ENCODE peak calls at places on chromosome 12, in five cellular contexts. One of them, this sample, is unnamed.

GRCh38 chr12:117009759-117010158 is 89.5 kb downstream of the TESC start:
- DNase-seq in H1: no peak
- DNase-seq in SK-N-SH: no peak
- DNase-seq in brain microvascular endothelial cell: no peak
- DNase-seq in ovary: no peak
- DNase-seq in this sample: no peak

GRCh38 chr12:49964849-49965624 is 3.4 kb downstream of the AQP5 start:
- DNase-seq in ovary: no peak
- DNase-seq in H1: no peak
- DNase-seq in brain microvascular endothelial cell: no peak
- DNase-seq in SK-N-SH: no peak
- DNase-seq in this sample: no peak

GRCh38 chr12:86042062-86042461 is 168.0 kb downstream of the NTS start:
- DNase-seq in ovary: no peak
- DNase-seq in SK-N-SH: no peak
- DNase-seq in brain microvascular endothelial cell: no peak
- DNase-seq in H1: no peak
- DNase-seq in this sample: no peak

GRCh38 chr12:77591959-77592358 is 238.7 kb upstream of the NAV3 start:
- DNase-seq in ovary: peak; percentile 22
- DNase-seq in brain microvascular endothelial cell: no peak
- DNase-seq in SK-N-SH: no peak
- DNase-seq in H1: no peak
- DNase-seq in this sample: no peak

GRCh38 chr12:52082988-52083637 is 3.6 kb downstream of the SMIM41 start:
- DNase-seq in SK-N-SH: peak; percentile 92
- DNase-seq in brain microvascular endothelial cell: peak; percentile 20
- DNase-seq in H1: no peak
- DNase-seq in ovary: peak; percentile 82
- DNase-seq in this sample: no peak

GRCh38 chr12:15788266-15789214 is 648 bp downstream of the EPS8 start:
- DNase-seq in ovary: peak; percentile 43
- DNase-seq in brain microvascular endothelial cell: no peak
- DNase-seq in SK-N-SH: no peak
- DNase-seq in H1: no peak
- DNase-seq in this sample: peak; percentile 50

GRCh38 chr12:111287125-111287900 is 81.6 kb downstream of the PHETA1 start:
- DNase-seq in ovary: no peak
- DNase-seq in H1: no peak
- DNase-seq in SK-N-SH: no peak
- DNase-seq in brain microvascular endothelial cell: no peak
- DNase-seq in this sample: no peak

GRCh38 chr12:34403706-34404376 is 381.5 kb downstream of the ALG10 start:
- DNase-seq in H1: no peak
- DNase-seq in brain microvascular endothelial cell: no peak
- DNase-seq in ovary: peak; percentile 2
- DNase-seq in SK-N-SH: peak; percentile 0
- DNase-seq in this sample: no peak

GRCh38 chr12:127241056-127241830 is 1025.7 kb upstream of the TMEM132C start:
- DNase-seq in ovary: no peak
- DNase-seq in brain microvascular endothelial cell: no peak
- DNase-seq in H1: no peak
- DNase-seq in SK-N-SH: no peak
- DNase-seq in this sample: peak; percentile 94

GRCh38 chr12:3168775-3169221 is 91.6 kb downstream of the TSPAN9 start:
- DNase-seq in SK-N-SH: no peak
- DNase-seq in ovary: no peak
- DNase-seq in brain microvascular endothelial cell: peak; percentile 98
- DNase-seq in H1: peak; percentile 33
- DNase-seq in this sample: peak; percentile 98

GRCh38 chr12:91441236-91441635 is 258.6 kb upstream of the DCN start:
- DNase-seq in ovary: no peak
- DNase-seq in brain microvascular endothelial cell: no peak
- DNase-seq in SK-N-SH: no peak
- DNase-seq in H1: no peak
- DNase-seq in this sample: no peak

GRCh38 chr12:123967121-123967586 is 5.5 kb downstream of the CCDC92 start:
- DNase-seq in H1: no peak
- DNase-seq in ovary: no peak
- DNase-seq in brain microvascular endothelial cell: no peak
- DNase-seq in SK-N-SH: no peak
- DNase-seq in this sample: no peak

GRCh38 chr12:49838973-49839633 is 3.8 kb downstream of the BCDIN3D start:
- DNase-seq in brain microvascular endothelial cell: peak; percentile 50
- DNase-seq in ovary: no peak
- DNase-seq in SK-N-SH: peak; percentile 65
- DNase-seq in H1: no peak
- DNase-seq in this sample: peak; percentile 50

GRCh38 chr12:104669851-104670337 is 213.1 kb downstream of the CHST11 start:
- DNase-seq in brain microvascular endothelial cell: no peak
- DNase-seq in SK-N-SH: no peak
- DNase-seq in ovary: peak; percentile 55
- DNase-seq in H1: no peak
- DNase-seq in this sample: peak; percentile 52

GRCh38 chr12:71456990-71457389 is 17.4 kb downstream of the LGR5 start:
- DNase-seq in brain microvascular endothelial cell: no peak
- DNase-seq in SK-N-SH: no peak
- DNase-seq in ovary: no peak
- DNase-seq in H1: no peak
- DNase-seq in this sample: no peak

GRCh38 chr12:29234965-29235364 is 85.9 kb downstream of the FAR2 start:
- DNase-seq in SK-N-SH: no peak
- DNase-seq in brain microvascular endothelial cell: no peak
- DNase-seq in H1: no peak
- DNase-seq in ovary: no peak
- DNase-seq in this sample: peak; percentile 82

GRCh38 chr12:98594050-98594853 is 766 bp downstream of the SLC25A3 start:
- DNase-seq in brain microvascular endothelial cell: no peak
- DNase-seq in ovary: no peak
- DNase-seq in SK-N-SH: peak; percentile 36
- DNase-seq in H1: no peak
- DNase-seq in this sample: peak; percentile 13

GRCh38 chr12:12726543-12727093 is 9.4 kb downstream of the CDKN1B start:
- DNase-seq in H1: no peak
- DNase-seq in brain microvascular endothelial cell: peak; percentile 90
- DNase-seq in ovary: no peak
- DNase-seq in SK-N-SH: peak; percentile 26
- DNase-seq in this sample: peak; percentile 69

GRCh38 chr12:41439134-41439533 is 251.0 kb downstream of the PDZRN4 start:
- DNase-seq in ovary: no peak
- DNase-seq in SK-N-SH: no peak
- DNase-seq in H1: no peak
- DNase-seq in brain microvascular endothelial cell: no peak
- DNase-seq in this sample: no peak

GRCh38 chr12:115771065-115771464 is 506.4 kb downstream of the MED13L start:
- DNase-seq in brain microvascular endothelial cell: no peak
- DNase-seq in SK-N-SH: peak; percentile 20
- DNase-seq in H1: no peak
- DNase-seq in ovary: no peak
- DNase-seq in this sample: peak; percentile 1

GRCh38 chr12:16605666-16606116 is 271 bp downstream of the LMO3 start:
- DNase-seq in ovary: no peak
- DNase-seq in H1: no peak
- DNase-seq in SK-N-SH: peak; percentile 20
- DNase-seq in brain microvascular endothelial cell: no peak
- DNase-seq in this sample: peak; percentile 43

GRCh38 chr12:12441051-12441807 is 84.4 kb downstream of the BORCS5 start:
- DNase-seq in SK-N-SH: no peak
- DNase-seq in ovary: no peak
- DNase-seq in brain microvascular endothelial cell: no peak
- DNase-seq in H1: no peak
- DNase-seq in this sample: no peak

GRCh38 chr12:3531496-3531895 is 40.5 kb downstream of the PRMT8 start:
- DNase-seq in ovary: no peak
- DNase-seq in SK-N-SH: no peak
- DNase-seq in H1: no peak
- DNase-seq in brain microvascular endothelial cell: no peak
- DNase-seq in this sample: no peak

GRCh38 chr12:116601524-116601923 is 42.3 kb downstream of the MAP1LC3B2 start:
- DNase-seq in SK-N-SH: no peak
- DNase-seq in ovary: no peak
- DNase-seq in H1: no peak
- DNase-seq in brain microvascular endothelial cell: peak; percentile 24
- DNase-seq in this sample: peak; percentile 66

GRCh38 chr12:92186038-92186470 is 40.4 kb upstream of the BTG1 start:
- DNase-seq in brain microvascular endothelial cell: no peak
- DNase-seq in SK-N-SH: no peak
- DNase-seq in H1: no peak
- DNase-seq in ovary: no peak
- DNase-seq in this sample: no peak

GRCh38 chr12:109304485-109304884 is 4.6 kb downstream of the FOXN4 start:
- DNase-seq in ovary: no peak
- DNase-seq in SK-N-SH: peak; percentile 60
- DNase-seq in H1: no peak
- DNase-seq in brain microvascular endothelial cell: no peak
- DNase-seq in this sample: no peak

GRCh38 chr12:109302770-109303169 is 6.3 kb downstream of the FOXN4 start:
- DNase-seq in ovary: no peak
- DNase-seq in SK-N-SH: no peak
- DNase-seq in brain microvascular endothelial cell: no peak
- DNase-seq in H1: no peak
- DNase-seq in this sample: no peak

GRCh38 chr12:109299849-109300248 is 9.2 kb downstream of the FOXN4 start:
- DNase-seq in brain microvascular endothelial cell: no peak
- DNase-seq in SK-N-SH: no peak
- DNase-seq in ovary: no peak
- DNase-seq in H1: no peak
- DNase-seq in this sample: no peak

GRCh38 chr12:109301643-109302176 is 7.4 kb downstream of the FOXN4 start:
- DNase-seq in H1: no peak
- DNase-seq in SK-N-SH: no peak
- DNase-seq in ovary: no peak
- DNase-seq in brain microvascular endothelial cell: no peak
- DNase-seq in this sample: no peak

DNA sequence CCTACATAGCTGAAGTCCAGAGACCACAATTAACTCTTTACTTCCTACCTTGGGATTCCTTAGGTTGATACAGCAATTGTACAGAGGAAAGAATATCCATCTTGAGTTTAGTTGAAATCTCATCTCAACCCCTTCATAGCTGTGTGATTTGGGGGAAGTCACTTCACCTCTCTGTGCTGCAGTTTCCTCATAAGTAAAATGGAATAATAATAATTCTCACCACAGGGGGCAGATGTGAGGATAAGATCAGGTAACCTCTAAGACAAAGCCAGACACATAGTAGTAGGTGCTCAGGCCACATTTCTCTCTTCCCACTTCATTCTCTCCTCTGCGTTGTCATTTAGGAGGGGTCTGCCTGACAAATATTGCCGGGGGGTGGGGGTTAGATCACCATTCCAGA is 6.7 kb downstream of the FOXN4 start:
- DNase-seq in H1: no peak
- DNase-seq in brain microvascular endothelial cell: no peak
- DNase-seq in ovary: no peak
- DNase-seq in SK-N-SH: no peak
- DNase-seq in this sample: peak; percentile 51
- TF ChIP-seq CTCF in H1: no peak
- TF ChIP-seq CTCF in brain microvascular endothelial cell: peak; percentile 21
- TF ChIP-seq CTCF in ovary: no peak
- TF ChIP-seq CTCF in SK-N-SH: no peak
- TF ChIP-seq CTCF in this sample: peak; percentile 37

DNA sequence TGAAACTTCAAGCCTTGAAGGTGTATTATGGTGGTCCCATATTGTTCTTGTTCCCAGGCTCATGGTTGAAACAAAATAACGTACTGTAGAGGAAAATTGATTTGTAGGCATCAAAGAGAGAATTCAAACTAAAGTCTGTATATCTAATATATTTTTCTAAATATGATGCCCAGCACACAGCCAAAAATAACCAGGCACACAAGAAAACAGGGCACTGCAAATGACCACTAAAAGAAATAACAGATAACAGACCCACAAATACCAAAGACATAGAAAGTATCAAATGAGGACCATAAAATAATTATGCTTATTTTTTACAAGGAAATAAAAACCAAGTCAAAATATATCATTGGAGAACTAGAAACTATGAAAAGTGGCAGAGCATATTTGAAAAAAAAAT is 46.8 kb downstream of the LLPH start:
- DNase-seq in SK-N-SH: no peak
- DNase-seq in ovary: no peak
- DNase-seq in brain microvascular endothelial cell: no peak
- DNase-seq in H1: no peak
- DNase-seq in this sample: no peak
- H3K4me3 ChIP-seq in SK-N-SH: no peak overlapping the region
- H3K4me3 ChIP-seq in ovary: no peak overlapping the region
- H3K4me3 ChIP-seq in brain microvascular endothelial cell: no peak overlapping the region
- H3K4me3 ChIP-seq in H1: no peak overlapping the region
- H3K4me3 ChIP-seq in this sample: no peak overlapping the region

DNA sequence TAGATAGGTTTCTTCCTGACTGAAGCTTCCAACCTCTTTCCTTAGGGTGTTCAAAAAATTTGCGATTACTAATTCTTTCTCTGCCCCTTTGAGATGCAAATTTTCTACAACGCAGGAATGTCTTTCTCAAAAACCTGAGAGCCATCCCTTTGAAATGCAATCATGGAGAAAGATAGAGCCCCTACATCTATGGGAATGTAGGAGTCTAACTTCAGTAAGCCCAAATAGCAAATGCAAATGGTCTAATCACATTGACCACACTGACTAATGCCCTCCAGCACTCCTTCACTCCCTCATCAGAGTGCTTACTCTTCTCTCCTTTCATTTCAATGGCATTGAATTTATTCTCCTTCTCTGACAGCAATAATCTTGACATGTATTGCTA is 107.1 kb downstream of the SLC6A15 start:
- DNase-seq in SK-N-SH: no peak
- DNase-seq in brain microvascular endothelial cell: no peak
- DNase-seq in ovary: no peak
- DNase-seq in H1: peak; percentile 27
- DNase-seq in this sample: no peak
- H3K27me3 ChIP-seq in SK-N-SH: no peaks in the 10 kb centered on the region
- H3K27me3 ChIP-seq in brain microvascular endothelial cell: no peaks in the 10 kb centered on the region
- H3K27me3 ChIP-seq in ovary: no peaks in the 10 kb centered on the region
- H3K27me3 ChIP-seq in H1: peaks cover 46% of the 10 kb centered on the region
- H3K27me3 ChIP-seq in this sample: no peaks in the 10 kb centered on the region

GRCh38 chr12:130686511-130686981 is 29.6 kb downstream of the RIMBP2 start:
- DNase-seq in ovary: no peak
- DNase-seq in brain microvascular endothelial cell: no peak
- DNase-seq in SK-N-SH: no peak
- DNase-seq in H1: no peak
- DNase-seq in this sample: no peak
- TF ChIP-seq CTCF in ovary: no peak
- TF ChIP-seq CTCF in brain microvascular endothelial cell: no peak
- TF ChIP-seq CTCF in SK-N-SH: no peak
- TF ChIP-seq CTCF in H1: no peak
- TF ChIP-seq CTCF in this sample: no peak

GRCh38 chr12:53326460-53327185 is 5.2 kb upstream of the AAAS start:
- DNase-seq in H1: no peak
- DNase-seq in brain microvascular endothelial cell: no peak
- DNase-seq in ovary: no peak
- DNase-seq in SK-N-SH: no peak
- DNase-seq in this sample: no peak
- H3K4me3 ChIP-seq in H1: no peak overlapping the region
- H3K4me3 ChIP-seq in brain microvascular endothelial cell: no peak overlapping the region
- H3K4me3 ChIP-seq in ovary: no peak overlapping the region
- H3K4me3 ChIP-seq in SK-N-SH: no peak overlapping the region
- H3K4me3 ChIP-seq in this sample: no peak overlapping the region

This sample was measured in bronchial epithelial cell.